ENCODE peak calls at places on chromosomes 12 and 14, in four cellular contexts. B, I, V and J are unnamed samples.

GRCh38 chr14:84998216-84998615 is 531.7 kb upstream of the FLRT2 start:
- DNase-seq in B (no peak), I (no peak), V (no peak), J (no peak)

GRCh38 chr14:97074860-97075259 is 277.7 kb downstream of the VRK1 start:
- DNase-seq in I (no peak), V (no peak), B (no peak), J (no peak)

GRCh38 chr12:38141239-38141638 is 175.3 kb upstream of the ALG10B start:
- DNase-seq in I (no peak), V (no peak), B (no peak), J (no peak)

GRCh38 chr14:70858641-70859040 is 48.6 kb upstream of the PCNX1 start:
- DNase-seq in B (no peak), V (no peak), I (no peak), J (no peak)

GRCh38 chr14:96139879-96140278 is 64.8 kb upstream of the BDKRB2 start:
- DNase-seq in B (peak), V (no peak), I (peak), J (peak)

GRCh38 chr14:51860164-51860835 is at the start of gene GNG2:
- DNase-seq in B (peak), I (peak), V (peak), J (peak)

GRCh38 chr14:105314287-105315185 is at the start of gene PACS2:
- DNase-seq in I (peak), B (peak), V (peak), J (peak)

GRCh38 chr12:51813931-51814310 is 34.6 kb downstream of the FIGNL2 start:
- DNase-seq in V (no peak), B (no peak), I (no peak), J (no peak)

GRCh38 chr12:2113501-2113912 is 60.7 kb downstream of the CACNA1C start:
- DNase-seq in I (no peak), B (no peak), V (no peak), J (no peak)

GRCh38 chr12:109596418-109597244 is 23.0 kb downstream of the MVK start:
- DNase-seq in I (no peak), V (no peak), B (no peak), J (no peak)

GRCh38 chr14:61188936-61189808 is 92.0 kb downstream of the TMEM30B start:
- DNase-seq in V (peak), I (peak), B (peak), J (peak)

GRCh38 chr12:15256760-15257159 is 35.5 kb upstream of the RERG start:
- DNase-seq in I (peak), V (no peak), B (peak), J (no peak)

GRCh38 chr14:69999246-69999645 is 120.0 kb downstream of the SMOC1 start:
- DNase-seq in I (peak), B (peak), V (no peak), J (peak)

GRCh38 chr12:68118096-68118755 is 41.3 kb downstream of the IFNG start:
- DNase-seq in V (no peak), B (no peak), I (no peak), J (no peak)

GRCh38 chr14:99229654-99230215 is 42.3 kb downstream of the BCL11B start:
- DNase-seq in B (no peak), I (no peak), V (no peak), J (peak)

GRCh38 chr14:92582706-92583452 is 69.3 kb downstream of the RIN3 start:
- DNase-seq in I (no peak), B (no peak), V (no peak), J (no peak)

GRCh38 chr14:20743556-20743955 is 2.1 kb upstream of the EDDM3A start:
- DNase-seq in B (no peak), I (no peak), V (no peak), J (no peak)

GRCh38 chr12:117155278-117156060 is 34.8 kb downstream of the FBXO21 start:
- DNase-seq in V (peak), I (peak), B (peak), J (peak)

GRCh38 chr12:90366286-90366685 is 588.7 kb downstream of the CCER1 start:
- DNase-seq in B (peak), V (no peak), I (peak), J (peak)

GRCh38 chr12:116346222-116346621 is 68.7 kb upstream of the MED13L start:
- DNase-seq in B (no peak), I (no peak), V (peak), J (peak)

GRCh38 chr14:24849471-24849870 is 200.5 kb downstream of the STXBP6 start:
- DNase-seq in I (peak), B (peak), V (no peak), J (no peak)

GRCh38 chr12:11650279-11650696 is 814 bp downstream of the ETV6 start:
- DNase-seq in V (no peak), B (no peak), I (no peak), J (no peak)

GRCh38 chr12:47360771-47361388 is 281.1 kb upstream of the AMIGO2 start:
- DNase-seq in V (no peak), B (no peak), I (no peak), J (no peak)

GRCh38 chr14:24058951-24059475 is 7.2 kb downstream of the CARMIL3 start:
- DNase-seq in B (no peak), V (no peak), I (no peak), J (no peak)

GRCh38 chr12:122984612-122985358 is 4.3 kb downstream of the ARL6IP4 start:
- DNase-seq in V (no peak), I (no peak), B (no peak), J (no peak)

GRCh38 chr12:100145643-100146042 is 3.0 kb upstream of the BLTP3B start:
- DNase-seq in V (no peak), I (no peak), B (no peak), J (no peak)

GRCh38 chr14:53412819-53413664 is 259.9 kb upstream of the DDHD1 start:
- DNase-seq in I (peak), V (no peak), B (no peak), J (no peak)

GRCh38 chr14:101252443-101253214 is 308.7 kb upstream of the DIO3 start:
- DNase-seq in V (no peak), B (no peak), I (no peak), J (no peak)

GRCh38 chr14:101251812-101252442 is 309.4 kb upstream of the DIO3 start:
- DNase-seq in V (no peak), B (no peak), I (no peak), J (no peak)

GRCh38 chr14:101250336-101250947 is 310.9 kb upstream of the DIO3 start:
- DNase-seq in I (no peak), V (no peak), B (no peak), J (no peak)

GRCh38 chr14:101249676-101250036 is 311.6 kb upstream of the DIO3 start:
- DNase-seq in I (no peak), B (no peak), V (no peak), J (no peak)

GRCh38 chr14:101250948-101251811 is 310.1 kb upstream of the DIO3 start:
- DNase-seq in I (no peak), V (no peak), B (no peak), J (no peak)
- H3K4me2 ChIP-seq in I (no peak), V (no peak), B (no peak), J (no peak)

GRCh38 chr14:80951491-80951890 is 3.9 kb upstream of the TSHR start:
- DNase-seq in B (no peak), V (no peak), I (no peak), J (no peak)

GRCh38 chr14:80956105-80956504 is 684 bp downstream of the TSHR start:
- DNase-seq in B (no peak), V (no peak), I (no peak), J (no peak)

GRCh38 chr14:80955434-80955939 is at the start of gene TSHR:
- DNase-seq in V (peak), B (no peak), I (no peak), J (no peak)

GRCh38 chr14:80956922-80957321 is 1.5 kb downstream of the TSHR start:
- DNase-seq in B (no peak), V (no peak), I (no peak), J (no peak)

DNA sequence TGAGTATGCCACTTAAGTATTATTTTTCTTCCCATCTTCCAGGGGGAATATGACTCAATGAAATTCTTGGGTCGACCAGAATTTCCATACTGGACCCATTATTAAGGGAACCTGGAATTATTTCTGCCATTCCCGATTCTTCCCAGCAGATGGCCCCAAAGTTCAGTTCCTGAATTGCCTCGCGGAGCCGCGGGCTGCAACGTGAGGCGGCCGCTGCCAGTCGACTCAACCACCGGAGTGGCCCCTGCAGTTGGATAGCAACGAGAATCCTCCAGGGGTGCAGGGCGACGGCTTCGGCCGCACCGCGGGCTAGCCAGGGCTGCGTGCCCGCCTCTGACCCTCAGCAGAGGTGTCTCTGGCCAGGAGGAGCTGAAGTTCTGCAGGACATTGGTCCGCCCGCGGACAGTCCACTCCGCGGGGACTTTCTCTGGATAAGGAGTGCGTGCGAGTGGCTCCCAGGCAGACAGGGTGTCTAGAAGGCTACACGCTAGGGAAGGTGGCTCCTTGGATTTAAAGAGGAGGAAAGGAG is 586 bp upstream of the TSHR start:
- DNase-seq in B (peak), I (peak), V (peak), J (peak)
- H3K4me2 ChIP-seq in B (peak), I (peak), V (peak), J (peak)

GRCh38 chr12:105843989-105844768 is 294.6 kb downstream of the NUAK1 start:
- DNase-seq in B (peak), V (no peak), I (peak), J (peak)
- H3K4me2 ChIP-seq in B (no peak), V (no peak), I (no peak), J (no peak)

DNA sequence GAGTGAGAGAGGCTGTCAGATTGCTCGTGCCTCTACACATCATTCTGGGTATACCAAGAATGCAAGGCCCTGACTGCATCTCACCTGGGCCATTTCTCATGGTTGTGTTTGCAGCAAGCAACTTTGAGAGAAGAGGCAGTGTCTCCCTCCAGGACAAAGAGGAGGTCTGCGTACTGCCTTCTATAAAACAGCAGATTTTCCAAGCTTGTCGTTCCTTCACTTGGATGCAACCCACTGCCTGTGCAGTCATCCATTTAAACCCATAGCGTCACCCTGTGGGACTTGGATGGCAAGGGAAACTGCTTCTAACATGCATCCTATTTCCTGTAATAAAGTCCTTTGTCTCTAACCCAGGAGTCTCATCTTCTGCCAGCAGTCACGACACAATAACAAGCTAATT is 1.3 kb downstream of the POMT2 start:
- DNase-seq in V (no peak), B (no peak), I (peak), J (no peak)
- H3K4me2 ChIP-seq in V (no peak), B (no peak), I (peak), J (peak)